ENCODE peak calls at places on chromosomes 11 and 22, in four cellular contexts. One of them, this sample, is unnamed. For H3K4me1, the result is how much of the 10 kb centered on the place peaks cover.

GRCh38 chr11:17423533-17424310 is 35.3 kb upstream of the KCNJ11 start:
- DNase-seq in body of pancreas: peak
- DNase-seq in neuronal stem cell: no peak
- DNase-seq in HepG2: peak
- DNase-seq in this sample: peak

GRCh38 chr11:2812371-2812991 is 73.1 kb downstream of the CDKN1C start:
- DNase-seq in neuronal stem cell: no peak
- DNase-seq in body of pancreas: peak
- DNase-seq in HepG2: no peak
- DNase-seq in this sample: peak

GRCh38 chr22:49726701-49727101 is 101.0 kb downstream of the BRD1 start:
- DNase-seq in HepG2: no peak
- DNase-seq in body of pancreas: no peak
- DNase-seq in neuronal stem cell: no peak
- DNase-seq in this sample: no peak

GRCh38 chr11:43825217-43825816 is 55.3 kb upstream of the ALKBH3 start:
- DNase-seq in neuronal stem cell: no peak
- DNase-seq in body of pancreas: peak
- DNase-seq in HepG2: peak
- DNase-seq in this sample: no peak

GRCh38 chr11:122246885-122247284 is 130.9 kb upstream of the BLID start:
- DNase-seq in neuronal stem cell: no peak
- DNase-seq in body of pancreas: no peak
- DNase-seq in HepG2: no peak
- DNase-seq in this sample: no peak

GRCh38 chr11:94450061-94450460 is 43.6 kb downstream of the MRE11 start:
- DNase-seq in neuronal stem cell: no peak
- DNase-seq in body of pancreas: no peak
- DNase-seq in HepG2: no peak
- DNase-seq in this sample: no peak

GRCh38 chr11:126186031-126186698 is 25.3 kb downstream of the RPUSD4 start:
- DNase-seq in body of pancreas: no peak
- DNase-seq in HepG2: no peak
- DNase-seq in neuronal stem cell: no peak
- DNase-seq in this sample: no peak

GRCh38 chr11:93542753-93543246 is 391 bp downstream of the SMCO4 start:
- DNase-seq in body of pancreas: no peak
- DNase-seq in neuronal stem cell: peak
- DNase-seq in HepG2: no peak
- DNase-seq in this sample: no peak

GRCh38 chr22:45549739-45550138 is 47.1 kb downstream of the FBLN1 start:
- DNase-seq in neuronal stem cell: no peak
- DNase-seq in body of pancreas: no peak
- DNase-seq in HepG2: no peak
- DNase-seq in this sample: no peak

GRCh38 chr11:114738954-114739353 is 60.6 kb downstream of the NXPE2 start:
- DNase-seq in neuronal stem cell: peak
- DNase-seq in body of pancreas: peak
- DNase-seq in HepG2: peak
- DNase-seq in this sample: no peak

GRCh38 chr22:49951986-49952896 is 8.3 kb upstream of the PIM3 start:
- DNase-seq in neuronal stem cell: no peak
- DNase-seq in body of pancreas: no peak
- DNase-seq in HepG2: peak
- DNase-seq in this sample: no peak

GRCh38 chr11:3860360-3860759 is 4.9 kb downstream of the STIM1 start:
- DNase-seq in neuronal stem cell: no peak
- DNase-seq in HepG2: no peak
- DNase-seq in body of pancreas: no peak
- DNase-seq in this sample: no peak

GRCh38 chr22:19212302-19212870 is 33.9 kb upstream of the SLC25A1 start:
- DNase-seq in body of pancreas: no peak
- DNase-seq in HepG2: no peak
- DNase-seq in neuronal stem cell: no peak
- DNase-seq in this sample: no peak

GRCh38 chr11:95108159-95108611 is 18.5 kb downstream of the ENDOD1 start:
- DNase-seq in neuronal stem cell: no peak
- DNase-seq in body of pancreas: peak
- DNase-seq in HepG2: no peak
- DNase-seq in this sample: no peak

GRCh38 chr11:41795004-41795403 is 335.6 kb upstream of the LRRC4C start:
- DNase-seq in body of pancreas: no peak
- DNase-seq in HepG2: no peak
- DNase-seq in neuronal stem cell: no peak
- DNase-seq in this sample: no peak

GRCh38 chr11:65435981-65436411 is 13.4 kb downstream of the NEAT1 start:
- DNase-seq in HepG2: no peak
- DNase-seq in body of pancreas: peak
- DNase-seq in neuronal stem cell: no peak
- DNase-seq in this sample: no peak
- H3K4me3 ChIP-seq in HepG2: no peak
- H3K4me3 ChIP-seq in body of pancreas: no peak
- H3K4me3 ChIP-seq in neuronal stem cell: no peak
- H3K4me3 ChIP-seq in this sample: no peak

GRCh38 chr11:128478305-128478704 is 109.1 kb downstream of the ETS1 start:
- DNase-seq in neuronal stem cell: no peak
- DNase-seq in body of pancreas: no peak
- DNase-seq in HepG2: no peak
- DNase-seq in this sample: no peak
- H3K4me1 ChIP-seq in neuronal stem cell: under half
- H3K4me1 ChIP-seq in body of pancreas: under half
- H3K4me1 ChIP-seq in HepG2: under half
- H3K4me1 ChIP-seq in this sample: half or more

DNA sequence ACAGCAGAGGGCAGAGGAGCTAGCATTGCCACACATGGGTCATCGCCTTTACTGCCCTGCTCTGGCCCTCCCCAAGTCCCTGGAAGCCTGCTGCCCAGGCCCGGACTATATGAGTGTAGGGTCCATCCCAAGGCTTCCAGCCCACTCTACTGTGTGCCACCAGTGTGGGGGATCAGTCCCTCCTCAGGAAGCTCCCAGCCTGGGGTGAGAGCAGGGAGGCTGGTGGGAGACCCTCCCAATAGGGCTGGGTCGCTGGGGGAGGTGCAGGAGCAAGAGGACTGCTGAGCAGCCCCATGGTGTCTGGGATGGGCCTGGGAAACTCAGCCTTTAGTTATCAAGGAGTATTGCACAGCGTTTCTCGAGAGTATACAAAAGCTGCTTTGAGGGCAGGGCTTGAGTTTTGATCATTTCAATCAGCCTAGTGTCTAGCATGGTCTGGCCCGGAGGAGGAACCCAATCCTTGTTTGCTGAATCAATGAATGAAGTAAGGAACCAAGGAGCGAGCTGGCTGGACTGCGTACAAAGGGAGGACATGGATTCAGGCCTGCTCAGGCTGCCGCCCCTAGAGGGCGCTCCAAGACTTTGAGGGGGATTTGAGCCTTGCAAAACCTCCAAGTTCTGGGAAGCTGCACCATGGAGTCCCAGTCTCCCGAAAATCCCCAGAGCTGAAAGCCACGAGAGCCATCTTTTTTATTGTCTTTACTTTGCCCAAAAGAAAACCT is 89.0 kb upstream of the PARVA start:
- DNase-seq in body of pancreas: peak
- DNase-seq in HepG2: peak
- DNase-seq in neuronal stem cell: peak
- DNase-seq in this sample: peak
- H3K4me3 ChIP-seq in body of pancreas: no peak
- H3K4me3 ChIP-seq in HepG2: peak
- H3K4me3 ChIP-seq in neuronal stem cell: no peak
- H3K4me3 ChIP-seq in this sample: no peak

DNA sequence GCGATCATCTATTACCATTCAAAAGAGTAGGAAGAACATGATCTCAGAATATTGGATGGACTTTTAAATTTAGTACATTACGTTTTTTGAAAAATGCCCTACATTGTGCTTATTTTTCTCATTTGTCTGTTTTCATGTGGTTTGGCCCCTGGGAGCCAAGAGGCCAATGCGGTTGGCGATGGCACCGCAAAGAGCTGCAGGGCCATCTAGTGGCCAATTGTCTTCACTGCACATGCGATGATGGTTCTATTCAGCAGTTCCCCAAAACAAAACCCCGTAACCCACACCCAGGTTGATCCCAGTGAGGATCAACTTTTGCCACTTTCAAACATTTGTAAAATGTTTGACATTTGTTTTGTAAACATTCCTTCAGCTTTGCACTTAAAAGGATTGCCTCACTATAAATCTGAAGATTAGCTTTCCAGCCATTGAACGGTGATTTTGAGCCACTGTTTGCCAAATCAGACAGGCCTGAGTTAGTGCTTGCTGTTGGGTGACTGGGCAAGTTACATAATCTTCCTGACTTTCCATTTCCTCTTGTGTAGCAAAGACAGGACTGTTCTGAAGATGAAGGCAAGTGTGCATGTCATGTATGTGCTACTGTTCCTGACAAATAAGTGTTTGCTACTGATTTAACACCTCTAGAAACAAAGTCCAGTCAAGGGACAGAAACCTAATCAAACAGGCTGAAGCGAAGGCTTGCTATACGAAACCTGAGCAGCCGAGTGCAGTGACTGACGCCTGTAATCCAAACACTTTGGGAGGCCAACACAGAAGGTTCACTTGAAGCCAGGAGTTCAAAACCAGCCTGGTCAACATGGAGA is 29.2 kb upstream of the XBP1 start:
- DNase-seq in neuronal stem cell: peak
- DNase-seq in body of pancreas: peak
- DNase-seq in HepG2: peak
- DNase-seq in this sample: peak
- H3K4me1 ChIP-seq in neuronal stem cell: under half
- H3K4me1 ChIP-seq in body of pancreas: under half
- H3K4me1 ChIP-seq in HepG2: under half
- H3K4me1 ChIP-seq in this sample: under half

GRCh38 chr22:39524089-39524752 is 3.9 kb downstream of the ATF4 start:
- DNase-seq in HepG2: no peak
- DNase-seq in neuronal stem cell: no peak
- DNase-seq in body of pancreas: no peak
- DNase-seq in this sample: peak

GRCh38 chr22:39520054-39520873 is at the start of gene ATF4:
- DNase-seq in body of pancreas: peak
- DNase-seq in HepG2: peak
- DNase-seq in neuronal stem cell: peak
- DNase-seq in this sample: peak

GRCh38 chr22:39520874-39521857 is 804 bp downstream of the ATF4 start:
- DNase-seq in neuronal stem cell: no peak
- DNase-seq in body of pancreas: peak
- DNase-seq in HepG2: no peak
- DNase-seq in this sample: peak

GRCh38 chr22:39524753-39525657 is 4.6 kb downstream of the ATF4 start:
- DNase-seq in neuronal stem cell: no peak
- DNase-seq in HepG2: no peak
- DNase-seq in body of pancreas: no peak
- DNase-seq in this sample: peak

DNA sequence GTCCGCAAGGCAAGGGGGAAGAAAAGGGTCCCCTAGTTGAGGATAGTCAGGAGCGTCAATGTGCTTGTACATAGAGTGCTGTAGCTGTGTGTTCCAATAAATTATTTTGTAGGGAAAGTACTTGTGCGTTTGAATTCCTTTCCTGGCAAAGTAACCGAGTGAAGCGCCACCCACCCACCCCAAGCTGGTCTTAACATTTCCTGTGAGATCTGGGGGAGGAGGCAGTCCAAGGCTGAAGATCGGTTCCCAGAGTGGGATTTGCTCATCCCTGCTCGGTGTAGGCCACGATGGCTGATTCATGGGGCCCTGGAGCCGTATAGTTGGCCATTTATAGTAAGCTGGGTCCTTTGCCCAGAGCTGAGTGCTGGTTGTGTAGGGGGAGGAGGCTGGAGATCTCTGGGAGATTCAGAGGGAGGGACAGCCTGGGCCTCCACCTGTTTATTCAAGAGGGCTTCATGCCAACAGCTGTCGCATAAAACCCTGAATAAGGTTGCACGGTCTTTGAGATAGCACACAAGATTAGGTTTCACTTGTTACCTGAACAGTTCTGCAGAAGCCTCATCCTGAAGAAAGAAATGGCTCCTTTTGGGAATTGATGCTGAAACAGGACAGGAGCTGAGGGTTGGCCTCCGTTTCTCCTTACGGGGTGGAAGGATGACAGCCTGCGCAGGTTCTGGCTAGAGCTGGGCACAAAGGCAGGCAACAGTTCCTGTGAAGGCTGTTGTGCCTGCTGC is 2.4 kb downstream of the ATF4 start:
- DNase-seq in neuronal stem cell: no peak
- DNase-seq in body of pancreas: peak
- DNase-seq in HepG2: no peak
- DNase-seq in this sample: peak
- H3K4me3 ChIP-seq in neuronal stem cell: peak
- H3K4me3 ChIP-seq in body of pancreas: no peak
- H3K4me3 ChIP-seq in HepG2: peak
- H3K4me3 ChIP-seq in this sample: peak

DNA sequence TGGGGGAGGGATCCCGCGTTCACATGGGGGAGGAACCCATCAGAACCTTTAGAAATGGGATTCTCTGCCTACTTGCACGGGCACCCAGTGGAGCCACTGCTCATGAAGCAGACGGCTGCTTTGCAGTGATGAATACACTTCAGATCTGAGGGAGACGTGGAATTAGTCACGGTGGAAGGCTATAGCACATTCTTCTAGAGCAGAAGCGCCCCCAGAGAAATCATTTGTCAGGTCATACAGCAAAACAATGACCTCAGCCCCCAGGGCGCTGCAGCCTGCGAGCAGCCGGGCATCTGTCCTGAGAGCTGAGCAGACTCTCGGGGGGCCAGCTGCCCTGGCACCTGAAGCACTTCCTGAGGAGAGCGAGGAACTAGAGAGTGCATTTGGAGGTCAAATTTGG is 12.7 kb downstream of the TP53AIP1 start:
- DNase-seq in neuronal stem cell: no peak
- DNase-seq in body of pancreas: no peak
- DNase-seq in HepG2: no peak
- DNase-seq in this sample: no peak
- H3K4me1 ChIP-seq in neuronal stem cell: under half
- H3K4me1 ChIP-seq in body of pancreas: under half
- H3K4me1 ChIP-seq in HepG2: under half
- H3K4me1 ChIP-seq in this sample: under half